ENCODE peak calls at places on chromosomes 6 and 20, in six cellular contexts. Z, L, X, J, U and O are unnamed samples.
A peak's percentile ranks its signal among the peaks of the same experiment; 100 is the strongest.

GRCh38 chr20:35617397-35618031 is 1.9 kb downstream of the SPAG4 start:
- DNase-seq in Z (peak; percentile 55), L (peak; percentile 91), X (peak; percentile 32), J (peak; percentile 90), U (peak; percentile 68), O (no peak)

GRCh38 chr20:38091447-38092216 is 58.1 kb downstream of the RPRD1B start:
- DNase-seq in Z (peak; percentile 32), L (no peak), X (no peak), J (no peak), U (peak; percentile 32), O (no peak)

GRCh38 chr20:40160151-40160550 is 528.9 kb downstream of the MAFB start:
- DNase-seq in Z (peak; percentile 25), L (peak; percentile 78), X (peak; percentile 4), J (no peak), U (peak; percentile 12), O (no peak)

GRCh38 chr6:11396860-11397259 is 140.7 kb upstream of the TMEM170B start:
- DNase-seq in Z (no peak), L (no peak), X (no peak), J (no peak), U (no peak), O (no peak)

GRCh38 chr20:59314872-59315500 is 14.6 kb downstream of the EDN3 start:
- DNase-seq in Z (no peak), L (no peak), X (no peak), J (no peak), U (no peak), O (no peak)

GRCh38 chr6:53335224-53335994 is 13.3 kb downstream of the ELOVL5 start:
- DNase-seq in Z (peak; percentile 85), L (no peak), X (no peak), J (no peak), U (peak; percentile 43), O (no peak)

GRCh38 chr6:30542404-30542725 is 13.9 kb downstream of the GNL1 start:
- DNase-seq in Z (peak; percentile 62), L (no peak), X (no peak), J (no peak), U (no peak), O (no peak)

GRCh38 chr20:49915118-49915379 is 280 bp downstream of the SPATA2 start:
- DNase-seq in Z (no peak), L (no peak), X (no peak), J (no peak), U (no peak), O (no peak)